ENCODE peak calls at places on chromosomes 11 and 22, in nine cellular contexts. Y is mucosa of descending colon, O is nephron progenitor cell, W is progenitor cell of endocrine pancreas, H is stomach, N is MCF 10A, K is neural progenitor cell, D is HFFc6, E is mesothelial cell of epicardium. T is an unnamed sample.

GRCh38 chr11:27718346-27718852 is 18.1 kb upstream of the BDNF start:
- DNase-seq in Y (no peak), O (peak), W (peak), H (no peak), N (peak), K (peak), D (peak), E (no peak), T (no peak)

GRCh38 chr11:45665933-45666647 is 668 bp upstream of the CHST1 start:
- DNase-seq in Y (no peak), O (no peak), W (no peak), H (no peak), N (no peak), K (no peak), D (no peak), E (no peak), T (no peak)

GRCh38 chr22:19766506-19767426 is 6.2 kb downstream of the TBX1 start:
- DNase-seq in Y (peak), O (peak), W (no peak), H (peak), N (no peak), K (peak), D (no peak), E (no peak), T (no peak)

GRCh38 chr11:420054-420910 is 5.5 kb upstream of the SIGIRR start:
- DNase-seq in Y (peak), O (peak), W (no peak), H (no peak), N (no peak), K (no peak), D (no peak), E (no peak), T (peak)

GRCh38 chr11:119798656-119799055 is 69.7 kb upstream of the NECTIN1 start:
- DNase-seq in Y (no peak), O (no peak), W (no peak), H (no peak), N (no peak), K (no peak), D (no peak), E (no peak), T (no peak)

GRCh38 chr22:29580200-29580810 is 608 bp downstream of the NIPSNAP1 start:
- DNase-seq in Y (peak), O (no peak), W (peak), H (no peak), N (no peak), K (peak), D (no peak), E (no peak), T (no peak)

GRCh38 chr11:104443387-104443786 is 279.4 kb upstream of the PDGFD start:
- DNase-seq in Y (no peak), O (no peak), W (no peak), H (no peak), N (no peak), K (no peak), D (no peak), E (no peak), T (no peak)

GRCh38 chr11:20125927-20126326 is 34.3 kb downstream of the DBX1 start:
- DNase-seq in Y (no peak), O (no peak), W (no peak), H (no peak), N (peak), K (no peak), D (peak), E (no peak), T (no peak)

GRCh38 chr11:18548001-18548400 is 21.3 kb upstream of the TSG101 start:
- DNase-seq in Y (no peak), O (no peak), W (no peak), H (no peak), N (no peak), K (no peak), D (no peak), E (no peak), T (no peak)

GRCh38 chr22:46625843-46626349 is 5.7 kb downstream of the GRAMD4 start:
- DNase-seq in Y (no peak), O (no peak), W (no peak), H (no peak), N (no peak), K (no peak), D (no peak), E (no peak), T (no peak)

GRCh38 chr11:16632295-16633200 is 105.9 kb upstream of the C11orf58 start:
- DNase-seq in Y (peak), O (no peak), W (no peak), H (no peak), N (peak), K (peak), D (peak), E (no peak), T (no peak)

GRCh38 chr11:61888043-61888442 is 3.3 kb downstream of the FADS3 start:
- DNase-seq in Y (no peak), O (no peak), W (no peak), H (no peak), N (peak), K (no peak), D (peak), E (no peak), T (no peak)

GRCh38 chr11:23151819-23152218 is 291.5 kb upstream of the CCDC179 start:
- DNase-seq in Y (no peak), O (no peak), W (no peak), H (no peak), N (no peak), K (no peak), D (no peak), E (no peak), T (no peak)

GRCh38 chr11:130706572-130706971 is 209.7 kb downstream of the SNX19 start:
- DNase-seq in Y (no peak), O (no peak), W (no peak), H (no peak), N (no peak), K (no peak), D (no peak), E (no peak), T (no peak)

GRCh38 chr11:94130589-94131362 is 2.1 kb downstream of the PANX1 start:
- DNase-seq in Y (no peak), O (no peak), W (no peak), H (no peak), N (peak), K (no peak), D (peak), E (no peak), T (peak)

GRCh38 chr11:69297225-69297925 is 3.4 kb downstream of the MYEOV start:
- DNase-seq in Y (peak), O (no peak), W (no peak), H (peak), N (peak), K (peak), D (peak), E (peak), T (peak)

GRCh38 chr22:32309585-32310251 is 47.9 kb upstream of the RFPL3 start:
- DNase-seq in Y (no peak), O (peak), W (no peak), H (no peak), N (no peak), K (no peak), D (no peak), E (no peak), T (no peak)

GRCh38 chr11:113623114-113623513 is 83.0 kb downstream of the TMPRSS5 start:
- DNase-seq in Y (no peak), O (no peak), W (no peak), H (no peak), N (no peak), K (no peak), D (no peak), E (no peak), T (no peak)

GRCh38 chr11:75495749-75496641 is 29.7 kb downstream of the GDPD5 start:
- DNase-seq in Y (no peak), O (no peak), W (no peak), H (no peak), N (no peak), K (peak), D (no peak), E (no peak), T (no peak)

GRCh38 chr11:86043765-86044534 is 24.9 kb downstream of the PICALM start:
- DNase-seq in Y (no peak), O (no peak), W (no peak), H (no peak), N (no peak), K (no peak), D (no peak), E (no peak), T (no peak)

GRCh38 chr11:13970986-13971385 is 8.5 kb downstream of the SPON1 start:
- DNase-seq in Y (peak), O (no peak), W (no peak), H (peak), N (peak), K (peak), D (peak), E (no peak), T (no peak)
- TF ChIP-seq CTCF in Y (peak), O (peak), W (peak), H (no peak), N (peak), K (peak), D (peak), E (no peak), T (no peak)

GRCh38 chr11:60757231-60757800 is 649 bp downstream of the MS4A15 start:
- DNase-seq in Y (no peak), O (no peak), W (no peak), H (no peak), N (no peak), K (no peak), D (no peak), E (no peak), T (no peak)

GRCh38 chr11:60761436-60762190 is 4.9 kb downstream of the MS4A15 start:
- DNase-seq in Y (no peak), O (no peak), W (no peak), H (no peak), N (no peak), K (no peak), D (no peak), E (no peak), T (no peak)

GRCh38 chr11:60753309-60753708 is 3.4 kb upstream of the MS4A15 start:
- DNase-seq in Y (no peak), O (no peak), W (no peak), H (no peak), N (no peak), K (no peak), D (no peak), E (no peak), T (no peak)

GRCh38 chr11:60754887-60755286 is 1.8 kb upstream of the MS4A15 start:
- DNase-seq in Y (no peak), O (no peak), W (no peak), H (no peak), N (no peak), K (no peak), D (no peak), E (no peak), T (no peak)

DNA sequence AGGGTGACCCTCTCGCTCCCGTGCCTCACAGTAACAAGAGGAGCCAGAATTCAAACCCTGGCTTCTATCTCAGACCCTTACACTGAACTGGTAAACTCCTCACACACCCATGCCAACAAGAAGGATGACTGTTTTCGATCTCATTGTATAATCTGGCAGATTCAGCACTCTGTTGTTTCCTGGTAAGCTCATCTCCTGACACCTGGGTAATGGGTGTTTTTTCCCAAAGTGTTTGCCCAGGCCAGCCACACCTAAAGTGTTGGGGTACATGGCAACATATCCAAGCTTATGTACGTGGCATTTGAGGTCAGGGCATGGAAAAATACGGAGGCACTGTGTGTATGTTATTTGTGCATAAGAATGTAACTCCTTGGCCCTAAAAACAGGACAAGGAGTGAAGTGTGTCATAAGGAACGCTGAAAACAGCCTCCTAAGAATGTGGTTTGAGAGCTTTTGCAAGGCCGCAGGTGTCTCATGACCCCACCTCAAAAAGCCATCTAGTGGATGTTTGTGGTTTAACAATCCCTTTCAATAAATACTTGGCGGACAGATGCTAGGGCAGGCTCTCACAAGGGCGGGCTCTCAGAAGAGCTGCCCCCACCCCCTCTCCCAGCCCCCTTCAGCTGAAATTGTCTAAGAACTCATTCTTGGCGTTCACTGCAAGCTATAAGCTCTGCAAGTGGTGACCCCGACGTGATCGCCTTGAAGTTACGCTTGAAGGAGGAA is at the start of gene MS4A15:
- DNase-seq in Y (no peak), O (no peak), W (no peak), H (no peak), N (peak), K (peak), D (no peak), E (no peak), T (no peak)
- TF ChIP-seq CTCF in Y (no peak), O (peak), W (peak), H (no peak), N (peak), K (peak), D (peak), E (peak), T (no peak)

GRCh38 chr11:72613977-72614376 is 60.2 kb downstream of the PDE2A start:
- DNase-seq in Y (peak), O (no peak), W (no peak), H (no peak), N (no peak), K (no peak), D (no peak), E (no peak), T (no peak)
- TF ChIP-seq CTCF in Y (no peak), O (no peak), W (no peak), H (no peak), N (no peak), K (no peak), D (no peak), E (no peak), T (no peak)

GRCh38 chr11:126008956-126009355 is 53.7 kb downstream of the CDON start:
- DNase-seq in Y (no peak), O (no peak), W (no peak), H (no peak), N (no peak), K (no peak), D (no peak), E (no peak), T (no peak)

GRCh38 chr11:126002181-126002580 is 56.3 kb downstream of the VSIG10L2 start:
- DNase-seq in Y (no peak), O (no peak), W (no peak), H (no peak), N (no peak), K (no peak), D (no peak), E (no peak), T (no peak)

GRCh38 chr11:126007263-126007662 is 55.4 kb downstream of the CDON start:
- DNase-seq in Y (no peak), O (no peak), W (no peak), H (no peak), N (peak), K (no peak), D (peak), E (no peak), T (no peak)

GRCh38 chr11:126011220-126011619 is 51.4 kb downstream of the CDON start:
- DNase-seq in Y (no peak), O (no peak), W (no peak), H (no peak), N (no peak), K (no peak), D (no peak), E (no peak), T (no peak)

GRCh38 chr11:126006068-126006467 is 56.6 kb downstream of the CDON start:
- DNase-seq in Y (no peak), O (no peak), W (no peak), H (no peak), N (no peak), K (no peak), D (no peak), E (no peak), T (no peak)
- TF ChIP-seq CTCF in Y (no peak), O (no peak), W (no peak), H (no peak), N (no peak), K (no peak), D (no peak), E (no peak), T (no peak)

GRCh38 chr11:129331871-129332274 is 43.8 kb upstream of the BARX2 start:
- DNase-seq in Y (peak), O (peak), W (peak), H (peak), N (peak), K (peak), D (peak), E (peak), T (peak)

GRCh38 chr11:129331217-129331616 is 44.4 kb upstream of the BARX2 start:
- DNase-seq in Y (peak), O (no peak), W (no peak), H (peak), N (peak), K (no peak), D (no peak), E (no peak), T (no peak)

GRCh38 chr11:129333873-129334272 is 41.8 kb upstream of the BARX2 start:
- DNase-seq in Y (no peak), O (no peak), W (no peak), H (no peak), N (no peak), K (no peak), D (no peak), E (no peak), T (no peak)
- TF ChIP-seq CTCF in Y (no peak), O (peak), W (peak), H (no peak), N (no peak), K (peak), D (peak), E (peak), T (no peak)

GRCh38 chr22:37735054-37735453 is 38.2 kb downstream of the TRIOBP start:
- DNase-seq in Y (no peak), O (peak), W (peak), H (peak), N (no peak), K (peak), D (no peak), E (no peak), T (no peak)
- TF ChIP-seq CTCF in Y (no peak), O (peak), W (peak), H (no peak), N (peak), K (peak), D (peak), E (no peak), T (no peak)

GRCh38 chr11:47186076-47186936 is at the start of gene PACSIN3:
- DNase-seq in Y (no peak), O (peak), W (peak), H (peak), N (peak), K (peak), D (no peak), E (peak), T (no peak)
- TF ChIP-seq CTCF in Y (no peak), O (no peak), W (no peak), H (no peak), N (no peak), K (no peak), D (peak), E (no peak), T (no peak)

GRCh38 chr11:40133526-40133925 is 1325.9 kb downstream of the LRRC4C start:
- DNase-seq in Y (no peak), O (no peak), W (no peak), H (no peak), N (no peak), K (no peak), D (no peak), E (no peak), T (no peak)

GRCh38 chr11:40125054-40125453 is 1334.4 kb downstream of the LRRC4C start:
- DNase-seq in Y (no peak), O (no peak), W (no peak), H (no peak), N (peak), K (peak), D (no peak), E (no peak), T (no peak)

GRCh38 chr11:40132881-40133280 is 1326.6 kb downstream of the LRRC4C start:
- DNase-seq in Y (no peak), O (no peak), W (no peak), H (no peak), N (no peak), K (no peak), D (no peak), E (no peak), T (no peak)

GRCh38 chr11:40130427-40130826 is 1329.0 kb downstream of the LRRC4C start:
- DNase-seq in Y (no peak), O (peak), W (no peak), H (no peak), N (peak), K (peak), D (no peak), E (no peak), T (no peak)

GRCh38 chr11:40129276-40129675 is 1330.2 kb downstream of the LRRC4C start:
- DNase-seq in Y (no peak), O (peak), W (no peak), H (no peak), N (peak), K (peak), D (no peak), E (no peak), T (no peak)
- TF ChIP-seq CTCF in Y (no peak), O (peak), W (peak), H (no peak), N (peak), K (peak), D (no peak), E (peak), T (no peak)

T was measured in omental fat pad.